ENCODE peak calls at places on chromosomes 2 and 18, in seven cellular contexts. H, F, E, Z, G, J and Q are unnamed samples.

GRCh38 chr2:161416294-161416632 is at the start of gene TBR1:
- DNase-seq in J (no peak), G (no peak), H (no peak), F (no peak), E (no peak), Z (no peak), Q (no peak)

GRCh38 chr18:2415656-2416055 is 155.6 kb downstream of the METTL4 start:
- DNase-seq in E (no peak), G (no peak), H (no peak), J (no peak), Z (no peak), F (no peak), Q (no peak)

GRCh38 chr2:187054501-187055319 is 205.7 kb upstream of the ZSWIM2 start:
- DNase-seq in H (peak), F (no peak), Z (no peak), E (no peak), J (no peak), G (no peak), Q (no peak)

GRCh38 chr2:160377204-160377995 is 116.2 kb downstream of the RBMS1 start:
- DNase-seq in E (no peak), G (no peak), Z (no peak), J (no peak), H (no peak), F (no peak), Q (no peak)

GRCh38 chr2:68766378-68766845 is 31.8 kb downstream of the ARHGAP25 start:
- DNase-seq in J (peak), F (peak), Z (no peak), H (no peak), E (peak), G (peak), Q (no peak)

GRCh38 chr18:76678248-76678647 is 144.1 kb upstream of the ZNF236 start:
- DNase-seq in G (no peak), Z (no peak), F (no peak), H (no peak), J (no peak), E (no peak), Q (no peak)

GRCh38 chr2:8608411-8608954 is 73.4 kb upstream of the ID2 start:
- DNase-seq in F (no peak), H (no peak), Z (no peak), G (no peak), E (no peak), J (peak), Q (no peak)

GRCh38 chr2:18404708-18405107 is 155.7 kb downstream of the RDH14 start:
- DNase-seq in H (no peak), E (no peak), G (no peak), F (no peak), J (no peak), Z (no peak), Q (no peak)

GRCh38 chr2:216880509-216881184 is 20.8 kb upstream of the TNP1 start:
- DNase-seq in F (no peak), Z (no peak), E (no peak), G (no peak), H (no peak), J (no peak), Q (no peak)

GRCh38 chr2:220103596-220103995 is 476.2 kb downstream of the SLC4A3 start:
- DNase-seq in Z (no peak), J (no peak), H (no peak), E (no peak), F (no peak), G (no peak), Q (no peak)

GRCh38 chr2:220106065-220106464 is 478.6 kb downstream of the SLC4A3 start:
- DNase-seq in G (no peak), E (no peak), H (no peak), F (no peak), Z (no peak), J (no peak), Q (no peak)

GRCh38 chr2:220101902-220102301 is 474.5 kb downstream of the SLC4A3 start:
- DNase-seq in Z (no peak), G (no peak), E (no peak), J (no peak), H (no peak), F (no peak), Q (peak)

GRCh38 chr2:220107380-220107791 is 480.0 kb downstream of the SLC4A3 start:
- DNase-seq in E (no peak), F (no peak), G (no peak), J (no peak), H (no peak), Z (no peak), Q (no peak)

DNA sequence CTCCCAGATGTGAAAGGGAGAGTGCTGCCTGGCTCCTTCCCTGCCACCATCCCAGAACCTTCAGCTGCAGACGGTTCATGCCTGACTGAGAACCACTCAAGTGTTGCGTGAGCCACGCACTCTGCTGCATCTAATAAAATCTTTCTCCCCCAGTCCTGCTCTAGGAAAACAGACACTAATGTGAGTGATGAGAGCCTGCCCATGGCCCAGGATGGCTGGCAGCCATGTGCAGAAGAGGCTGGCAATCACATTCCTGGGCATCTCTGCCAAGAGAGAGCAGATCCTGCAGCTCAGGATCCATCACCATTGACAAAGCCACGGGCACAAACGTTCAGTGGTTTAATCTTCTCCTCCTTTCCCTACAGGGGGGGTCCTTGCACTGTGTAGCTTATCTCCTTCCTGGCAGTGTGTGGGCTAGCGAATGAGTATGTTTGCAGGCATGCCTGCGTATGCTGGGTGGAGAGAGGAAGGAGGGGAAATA is 477.5 kb downstream of the SLC4A3 start:
- DNase-seq in Z (no peak), G (no peak), H (no peak), F (peak), J (no peak), E (no peak), Q (no peak)
- TF ChIP-seq CTCF in Z (no peak), G (no peak), H (peak), F (peak), J (no peak), E (no peak), Q (no peak)

DNA sequence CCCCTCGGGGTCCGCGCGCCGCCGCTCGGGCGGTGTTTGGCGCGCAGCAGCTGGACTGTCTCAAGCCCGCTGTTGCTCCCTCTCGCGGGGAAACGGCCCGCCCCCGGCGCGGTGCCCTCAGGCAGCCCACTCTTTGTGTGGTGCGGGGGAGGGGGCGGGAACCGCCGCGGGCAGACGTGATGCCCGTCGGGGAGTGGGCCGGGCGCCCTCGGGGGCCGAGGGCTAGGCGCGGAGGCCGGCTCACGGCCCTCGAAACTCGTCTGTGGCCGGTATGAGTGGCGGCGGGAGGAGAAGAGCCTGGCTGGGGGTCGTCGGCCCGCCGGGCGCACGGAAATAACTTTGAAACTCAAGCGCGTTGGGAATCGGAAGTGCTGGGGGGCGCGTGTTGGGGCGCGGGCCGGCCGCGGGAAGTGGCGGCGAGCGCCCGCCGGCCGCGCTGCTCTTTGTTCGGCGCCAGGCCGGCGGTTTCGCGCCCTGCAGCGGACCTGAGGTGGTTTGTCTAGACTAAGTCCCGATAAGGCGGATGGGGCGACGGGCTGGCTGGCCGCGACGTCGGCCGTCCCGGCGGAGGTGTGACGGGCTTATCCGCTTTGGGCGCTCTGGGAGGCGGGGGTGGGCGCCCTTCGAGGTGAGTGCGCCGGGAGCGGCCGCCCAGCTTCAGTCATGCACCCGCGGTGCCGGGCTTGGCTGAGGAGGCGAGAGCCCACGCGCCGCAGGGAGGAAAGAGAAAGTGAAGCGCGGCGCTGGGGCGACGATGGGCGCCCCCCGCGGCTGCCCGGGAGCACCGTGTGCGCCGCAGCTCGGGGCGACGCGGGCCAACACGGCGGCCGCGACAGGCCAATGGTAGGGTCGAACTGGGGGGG is 679 bp downstream of the PTMA start:
- DNase-seq in Z (no peak), E (peak), H (no peak), G (peak), J (no peak), F (peak), Q (peak)
- TF ChIP-seq CTCF in Z (no peak), E (no peak), H (no peak), G (peak), J (no peak), F (peak), Q (no peak)

DNA sequence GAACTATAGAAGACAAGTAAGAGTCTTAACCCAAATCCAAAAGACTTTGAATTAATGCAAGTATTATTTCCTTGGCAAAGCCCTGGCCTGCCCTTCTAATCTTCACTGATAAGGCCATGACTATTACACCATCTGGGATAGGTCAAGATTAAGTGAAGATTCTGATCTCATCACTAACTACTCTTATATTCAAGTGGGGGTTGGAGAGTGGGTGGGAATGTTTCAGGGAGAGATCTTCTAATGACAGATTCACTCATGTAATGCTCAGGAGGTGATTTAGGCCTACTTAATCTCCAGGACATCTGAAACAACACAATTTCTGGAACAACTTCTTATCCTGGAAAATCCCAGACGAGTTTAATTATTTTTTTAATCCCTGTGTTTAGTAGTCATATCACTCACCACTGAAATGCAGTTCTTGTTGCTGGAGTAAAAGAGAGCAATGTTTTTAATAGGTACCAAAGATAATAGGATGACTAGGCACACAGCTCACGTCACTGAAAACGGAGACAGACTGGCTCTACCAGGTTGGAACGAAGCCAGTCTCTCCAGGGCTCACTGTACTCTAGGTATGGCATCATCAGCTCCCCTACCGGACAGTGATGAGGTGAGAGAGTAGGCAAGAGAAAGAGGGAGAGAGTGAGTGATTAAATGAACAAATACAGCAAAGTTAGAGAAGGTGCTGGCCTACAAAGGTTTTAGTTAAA is 133.1 kb downstream of the NCKAP5 start:
- DNase-seq in Z (no peak), F (peak), G (no peak), H (no peak), E (no peak), J (no peak), Q (no peak)
- TF ChIP-seq CTCF in Z (no peak), F (peak), G (no peak), H (no peak), E (no peak), J (no peak), Q (no peak)

GRCh38 chr2:102158336-102158735 is 15.8 kb downstream of the IL1R1 start:
- DNase-seq in Z (no peak), F (no peak), E (no peak), H (no peak), G (no peak), J (no peak), Q (no peak)

GRCh38 chr2:102155131-102155702 is 12.7 kb downstream of the IL1R1 start:
- DNase-seq in J (no peak), G (no peak), Z (no peak), H (no peak), E (no peak), F (no peak), Q (no peak)

GRCh38 chr2:102159295-102159694 is 16.7 kb downstream of the IL1R1 start:
- DNase-seq in E (no peak), F (no peak), H (no peak), J (no peak), Z (no peak), G (no peak), Q (no peak)

GRCh38 chr2:102154364-102154763 is 11.8 kb downstream of the IL1R1 start:
- DNase-seq in G (no peak), H (no peak), J (no peak), E (no peak), Z (no peak), F (no peak), Q (no peak)

DNA sequence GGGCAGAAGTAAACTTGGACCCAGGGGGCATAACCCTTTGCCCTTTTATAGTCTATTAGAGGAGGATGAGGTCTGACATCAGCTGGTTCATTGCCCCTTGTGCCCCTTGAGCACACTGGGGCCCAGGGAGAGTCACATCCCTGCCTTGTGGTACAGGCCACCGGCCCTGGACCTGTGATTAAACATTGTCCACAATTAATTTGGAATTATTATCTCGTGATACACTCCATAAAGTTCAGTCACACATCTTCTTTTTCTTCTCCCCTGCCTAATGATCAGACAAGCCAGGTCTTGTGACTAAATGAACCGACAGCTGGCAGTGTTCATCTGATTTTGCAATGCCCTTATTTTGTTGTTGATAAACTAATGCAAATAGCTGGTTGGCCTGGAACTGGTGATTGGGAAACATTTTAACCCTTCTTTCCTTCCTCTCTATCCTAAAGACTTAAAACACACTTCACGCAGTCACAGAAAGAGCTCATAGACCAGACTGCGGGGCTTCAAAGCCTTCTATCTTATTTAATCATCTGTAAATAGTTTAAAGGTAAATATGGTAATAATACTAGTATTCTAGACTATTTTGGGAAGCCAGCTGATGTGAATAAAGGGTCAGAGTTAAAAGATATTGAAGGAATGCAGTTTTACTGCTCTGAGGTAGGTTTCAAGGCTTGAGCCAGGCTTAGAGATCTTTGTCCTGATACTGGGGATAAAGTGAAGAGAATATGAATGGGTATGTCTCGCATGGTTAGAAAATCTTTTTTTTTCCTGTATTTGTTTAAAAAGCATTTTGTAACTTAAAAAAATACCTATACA is 13.4 kb downstream of the IL1R1 start:
- DNase-seq in F (peak), J (peak), H (no peak), G (no peak), E (no peak), Z (no peak), Q (no peak)
- TF ChIP-seq CTCF in F (peak), J (no peak), H (no peak), G (no peak), E (no peak), Z (no peak), Q (no peak)

GRCh38 chr18:24876266-24876665 is 415.8 kb downstream of the HRH4 start:
- DNase-seq in J (no peak), G (no peak), E (no peak), Z (no peak), H (no peak), F (no peak), Q (no peak)

GRCh38 chr18:24875761-24876160 is 415.3 kb downstream of the HRH4 start:
- DNase-seq in J (no peak), H (no peak), G (no peak), F (no peak), Z (no peak), E (no peak), Q (no peak)

GRCh38 chr18:24875286-24875685 is 414.8 kb downstream of the HRH4 start:
- DNase-seq in Z (no peak), E (no peak), J (no peak), F (no peak), H (no peak), G (no peak), Q (no peak)

DNA sequence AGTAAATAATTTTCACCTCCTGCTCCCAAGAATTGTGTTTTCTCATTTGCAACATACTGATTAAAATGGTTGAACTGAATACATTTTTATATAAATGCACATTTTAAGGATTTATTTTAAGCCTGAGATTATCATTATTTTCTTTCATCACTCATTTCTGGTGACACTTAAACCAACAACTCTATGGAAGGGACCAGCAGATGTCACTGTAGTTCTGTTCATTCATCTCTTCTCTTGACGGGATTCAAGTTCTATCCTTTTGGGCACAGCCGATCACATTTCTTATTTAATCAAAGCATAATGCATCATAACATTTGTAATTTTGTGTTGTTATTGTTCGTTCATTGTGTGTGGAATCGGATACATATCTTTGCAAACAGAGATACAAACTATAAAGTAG is 417.9 kb downstream of the HRH4 start:
- DNase-seq in F (peak), Z (no peak), E (no peak), G (no peak), J (no peak), H (no peak), Q (no peak)
- TF ChIP-seq CTCF in F (peak), Z (no peak), E (no peak), G (no peak), J (no peak), H (peak), Q (peak)

DNA sequence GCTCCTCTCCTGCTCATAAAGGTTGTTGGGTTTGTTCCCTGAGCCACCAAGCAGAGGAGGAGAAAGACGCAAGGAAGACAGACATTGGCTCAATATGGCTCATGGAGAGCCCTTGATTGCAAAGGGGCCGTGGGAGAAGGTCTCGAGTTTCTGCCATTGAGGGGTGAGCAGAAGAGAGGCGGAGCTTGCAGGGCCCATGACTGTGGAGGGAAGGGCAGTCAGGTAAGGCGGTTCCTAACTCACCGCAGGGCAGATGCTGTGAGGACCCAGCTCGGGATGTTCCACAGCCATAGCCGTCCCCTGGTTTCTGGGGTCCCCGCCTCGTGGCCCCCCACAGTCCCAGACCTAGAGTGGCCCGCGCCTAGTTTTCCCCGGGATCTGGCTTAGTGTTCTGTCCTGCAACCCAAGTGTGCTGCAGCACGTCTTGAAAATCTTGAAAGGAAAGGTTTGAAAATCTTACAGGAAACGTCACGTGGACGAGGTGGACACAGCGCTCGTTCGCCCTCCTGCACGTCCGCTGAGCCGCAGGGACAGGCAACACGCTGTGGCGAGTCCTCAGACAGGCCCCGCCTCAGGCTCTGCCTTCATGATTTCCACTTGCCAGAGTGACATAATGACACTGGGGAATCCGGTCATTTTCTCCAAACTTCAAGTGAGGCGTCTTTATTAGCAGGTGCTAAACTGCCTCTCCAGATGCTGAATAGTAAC is 105.4 kb upstream of the HDAC4 start:
- DNase-seq in Z (no peak), E (no peak), F (no peak), J (no peak), H (peak), G (no peak), Q (no peak)
- TF ChIP-seq CTCF in Z (no peak), E (no peak), F (no peak), J (no peak), H (no peak), G (no peak), Q (no peak)